ENCODE peak calls at places on chromosomes 1 and 21, in eight cellular contexts. Q is PC-9, W is neuronal stem cell, F is prostate gland, O is heart left ventricle, J is left lung, G is cardiac muscle cell, K is IMR-90. B is an unnamed sample. For H3K36me3, the result is how much of the 10 kb centered on the place peaks cover.

GRCh38 chr1:203660069-203660468 is 33.4 kb downstream of the ATP2B4 start:
- DNase-seq in Q (no peak), W (no peak), F (no peak), O (no peak), J (no peak), G (no peak), K (no peak), B (no peak)

GRCh38 chr1:235624751-235625192 is 24.8 kb downstream of the GNG4 start:
- DNase-seq in Q (no peak), W (no peak), F (peak), O (no peak), J (no peak), G (no peak), K (peak), B (no peak)

GRCh38 chr1:165075725-165076370 is 280.7 kb downstream of the LMX1A start:
- DNase-seq in Q (no peak), W (no peak), F (no peak), O (no peak), J (no peak), G (peak), K (peak), B (no peak)

GRCh38 chr21:46095814-46096595 is 1.9 kb upstream of the COL6A2 start:
- DNase-seq in Q (no peak), W (no peak), F (peak), O (no peak), J (no peak), G (no peak), K (no peak), B (no peak)

GRCh38 chr1:240613353-240614142 is 1.6 kb upstream of the GREM2 start:
- DNase-seq in Q (no peak), W (no peak), F (no peak), O (no peak), J (no peak), G (no peak), K (peak), B (no peak)

GRCh38 chr1:209633335-209633997 is 18.8 kb downstream of the LAMB3 start:
- DNase-seq in Q (no peak), W (no peak), F (no peak), O (no peak), J (no peak), G (no peak), K (peak), B (no peak)

GRCh38 chr21:39874759-39875158 is 7.5 kb downstream of the PCP4 start:
- DNase-seq in Q (no peak), W (no peak), F (no peak), O (no peak), J (no peak), G (no peak), K (no peak), B (no peak)

GRCh38 chr1:59061876-59062275 is 235.0 kb upstream of the FGGY start:
- DNase-seq in Q (no peak), W (no peak), F (peak), O (peak), J (peak), G (no peak), K (peak), B (peak)

GRCh38 chr1:24694380-24694843 is 50.8 kb upstream of the CLIC4 start:
- DNase-seq in Q (no peak), W (no peak), F (no peak), O (peak), J (no peak), G (peak), K (peak), B (no peak)

GRCh38 chr1:234675561-234675960 is 65.6 kb upstream of the IRF2BP2 start:
- DNase-seq in Q (no peak), W (no peak), F (no peak), O (no peak), J (no peak), G (no peak), K (no peak), B (no peak)

GRCh38 chr1:231100393-231100792 is 60.3 kb upstream of the FAM89A start:
- DNase-seq in Q (no peak), W (no peak), F (no peak), O (no peak), J (peak), G (no peak), K (no peak), B (no peak)

GRCh38 chr21:46515109-46515508 is 56.4 kb downstream of the DIP2A start:
- DNase-seq in Q (no peak), W (no peak), F (peak), O (peak), J (no peak), G (peak), K (peak), B (no peak)

GRCh38 chr1:244854865-244855578 is 9.3 kb downstream of the HNRNPU start:
- DNase-seq in Q (no peak), W (no peak), F (no peak), O (no peak), J (no peak), G (no peak), K (no peak), B (no peak)

GRCh38 chr1:17559618-17560419 is 20.3 kb downstream of the ARHGEF10L start:
- DNase-seq in Q (peak), W (no peak), F (no peak), O (no peak), J (no peak), G (no peak), K (no peak), B (no peak)

GRCh38 chr1:17561561-17561985 is 22.1 kb downstream of the ARHGEF10L start:
- DNase-seq in Q (peak), W (no peak), F (no peak), O (peak), J (peak), G (no peak), K (no peak), B (no peak)

GRCh38 chr1:17562375-17562774 is 22.9 kb downstream of the ARHGEF10L start:
- DNase-seq in Q (no peak), W (no peak), F (no peak), O (no peak), J (no peak), G (no peak), K (no peak), B (no peak)

GRCh38 chr1:17558954-17559617 is 19.6 kb downstream of the ARHGEF10L start:
- DNase-seq in Q (no peak), W (no peak), F (no peak), O (no peak), J (no peak), G (no peak), K (no peak), B (no peak)

GRCh38 chr1:17561252-17561558 is 21.7 kb downstream of the ARHGEF10L start:
- DNase-seq in Q (no peak), W (no peak), F (no peak), O (no peak), J (no peak), G (no peak), K (no peak), B (no peak)
- H3K27ac ChIP-seq in Q (peak), W (no peak), F (peak), O (peak), J (peak), G (peak), K (peak), B (no peak)

GRCh38 chr1:212341090-212341489 is 55.9 kb downstream of the PPP2R5A start:
- DNase-seq in Q (no peak), W (no peak), F (no peak), O (no peak), J (no peak), G (no peak), K (no peak), B (no peak)

GRCh38 chr1:212351588-212352362 is 62.9 kb downstream of the PACC1 start:
- DNase-seq in Q (no peak), W (no peak), F (no peak), O (no peak), J (no peak), G (no peak), K (no peak), B (no peak)

GRCh38 chr1:212344905-212345304 is 59.7 kb downstream of the PPP2R5A start:
- DNase-seq in Q (no peak), W (no peak), F (no peak), O (no peak), J (no peak), G (no peak), K (no peak), B (no peak)

GRCh38 chr1:212346586-212346985 is 61.4 kb downstream of the PPP2R5A start:
- DNase-seq in Q (no peak), W (no peak), F (no peak), O (no peak), J (no peak), G (no peak), K (peak), B (no peak)
- H3K36me3 ChIP-seq in Q (under half), W (under half), F (under half), O (under half), J (half or more), G (half or more), K (under half), B (under half)

DNA sequence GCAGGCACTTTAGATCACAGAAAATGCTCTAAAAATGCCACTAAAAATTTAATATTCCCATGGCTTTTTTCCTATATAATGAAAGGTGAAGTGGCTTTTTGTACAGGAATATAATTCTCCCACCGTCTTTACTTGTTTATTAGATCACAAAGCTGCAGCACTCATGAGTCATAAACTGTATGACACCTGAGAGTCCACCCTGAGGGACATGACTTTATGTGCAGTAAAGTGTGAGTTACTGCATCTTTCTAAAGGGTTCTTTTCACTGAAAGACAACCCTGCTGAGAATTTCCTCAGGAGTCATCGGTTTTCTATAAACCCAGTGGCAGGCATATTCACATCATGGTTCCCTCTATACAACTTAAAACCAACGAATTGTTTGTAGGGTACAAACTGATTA is 77.5 kb downstream of the APP start:
- DNase-seq in Q (no peak), W (no peak), F (no peak), O (no peak), J (no peak), G (no peak), K (peak), B (peak)
- H3K27ac ChIP-seq in Q (no peak), W (no peak), F (no peak), O (no peak), J (no peak), G (no peak), K (no peak), B (no peak)

GRCh38 chr1:37697090-37697489 is 4.8 kb downstream of the CDCA8 start:
- DNase-seq in Q (no peak), W (no peak), F (no peak), O (no peak), J (no peak), G (no peak), K (no peak), B (no peak)
- H3K36me3 ChIP-seq in Q (under half), W (under half), F (under half), O (under half), J (under half), G (under half), K (under half), B (half or more)

GRCh38 chr1:66464802-66465201 is 69.2 kb upstream of the SGIP1 start:
- DNase-seq in Q (no peak), W (no peak), F (no peak), O (no peak), J (no peak), G (no peak), K (peak), B (peak)

GRCh38 chr1:66460776-66461175 is 73.2 kb upstream of the SGIP1 start:
- DNase-seq in Q (no peak), W (no peak), F (no peak), O (no peak), J (no peak), G (no peak), K (no peak), B (no peak)

GRCh38 chr1:66468712-66469111 is 65.2 kb upstream of the SGIP1 start:
- DNase-seq in Q (no peak), W (no peak), F (no peak), O (no peak), J (no peak), G (no peak), K (no peak), B (no peak)

DNA sequence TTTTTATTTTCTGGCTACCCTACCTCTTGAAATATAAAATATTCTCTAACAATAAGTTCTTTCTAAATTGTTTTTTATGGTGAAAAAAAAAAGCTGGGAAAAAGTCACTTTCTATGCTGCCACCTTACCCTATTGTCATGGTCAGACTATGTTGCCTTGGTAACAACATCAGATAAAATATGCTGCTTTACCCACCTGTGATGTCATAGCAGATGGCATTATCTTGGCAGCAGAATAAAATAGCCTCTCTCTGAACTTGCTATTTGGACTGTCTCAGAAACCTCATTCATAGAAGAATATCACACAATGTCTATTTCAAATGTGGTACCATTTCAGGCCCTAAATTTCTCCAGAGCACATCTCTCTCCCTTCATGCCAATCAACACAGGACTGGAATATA is 69.6 kb upstream of the SGIP1 start:
- DNase-seq in Q (no peak), W (no peak), F (no peak), O (no peak), J (no peak), G (no peak), K (no peak), B (no peak)
- H3K27ac ChIP-seq in Q (no peak), W (no peak), F (no peak), O (no peak), J (no peak), G (no peak), K (peak), B (peak)

GRCh38 chr1:205270271-205270670 is 42.5 kb downstream of the TMCC2 start:
- DNase-seq in Q (no peak), W (no peak), F (no peak), O (no peak), J (no peak), G (no peak), K (no peak), B (no peak)
- H3K36me3 ChIP-seq in Q (under half), W (under half), F (under half), O (under half), J (under half), G (under half), K (under half), B (under half)

GRCh38 chr1:40944841-40945430 is 34.6 kb upstream of the CTPS1 start:
- DNase-seq in Q (no peak), W (no peak), F (peak), O (no peak), J (no peak), G (no peak), K (peak), B (peak)
- H3K27ac ChIP-seq in Q (no peak), W (no peak), F (peak), O (no peak), J (no peak), G (no peak), K (peak), B (peak)

DNA sequence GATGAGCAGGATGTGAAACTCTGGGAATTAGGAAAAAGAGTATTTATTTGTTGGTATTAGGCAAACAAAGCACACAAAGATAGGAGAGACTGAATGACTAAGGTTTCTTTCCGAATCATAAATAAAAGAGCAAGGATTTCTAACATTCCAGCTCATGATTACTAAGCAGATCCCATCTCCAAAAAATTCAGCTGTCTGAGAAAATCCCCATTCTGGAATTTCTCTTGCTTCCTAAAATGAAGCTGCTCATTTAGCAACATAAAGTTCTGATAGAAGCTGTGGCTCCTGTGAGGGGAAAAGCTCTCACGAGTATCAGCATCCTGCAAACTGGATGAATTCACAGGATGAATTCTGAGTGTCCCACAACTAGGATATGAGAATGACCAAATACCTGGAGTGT is 6.7 kb upstream of the SH2D5 start:
- DNase-seq in Q (no peak), W (no peak), F (no peak), O (no peak), J (no peak), G (no peak), K (peak), B (peak)
- H3K36me3 ChIP-seq in Q (under half), W (under half), F (under half), O (under half), J (half or more), G (under half), K (under half), B (half or more)

B was measured in SJSA1.